ENCODE peak calls at places on chromosomes 5 and 9, in five cellular contexts. Z is central memory CD4-positive, alpha-beta T cell; N is DMS79 treated with DMSO at 0.1 percent for 48 hours; S is kidney epithelial cell; C is fibroblast of the aortic adventitia. J is an unnamed sample.
A peak's percentile ranks its signal among the peaks of the same experiment; 100 is the strongest.

GRCh38 chr9:99127372-99128132 is 22.6 kb downstream of the TGFBR1 start:
- DNase-seq in S (no peak), C (peak; percentile 65), N (no peak), Z (no peak), J (no peak)

GRCh38 chr9:76927540-76928240 is 21.8 kb upstream of the PRUNE2 start:
- DNase-seq in C (peak; percentile 34), N (no peak), Z (no peak), S (no peak), J (no peak)

GRCh38 chr5:150065346-150065745 is 21.0 kb downstream of the CSF1R start:
- DNase-seq in N (no peak), Z (no peak), S (no peak), C (peak; percentile 17), J (no peak)

GRCh38 chr9:88319936-88320747 is 68.1 kb upstream of the SPIN1 start:
- DNase-seq in Z (no peak), S (no peak), N (no peak), C (no peak), J (no peak)

GRCh38 chr5:156391139-156391538 is 64.2 kb downstream of the SGCD start:
- DNase-seq in S (peak; percentile 43), N (no peak), Z (no peak), C (peak; percentile 68), J (no peak)

GRCh38 chr9:32565967-32566366 is 7.0 kb downstream of the NDUFB6 start:
- DNase-seq in N (no peak), Z (no peak), S (no peak), C (no peak), J (no peak)

GRCh38 chr5:116572375-116573278 is 2.0 kb downstream of the SEMA6A start:
- DNase-seq in Z (no peak), C (no peak), S (no peak), N (peak; percentile 44), J (no peak)

GRCh38 chr9:135038826-135039225 is 48.6 kb upstream of the OLFM1 start:
- DNase-seq in N (no peak), S (no peak), C (no peak), Z (no peak), J (no peak)

GRCh38 chr5:150017606-150018005 is 17.1 kb downstream of the HMGXB3 start:
- DNase-seq in S (no peak), N (no peak), C (peak; percentile 65), Z (no peak), J (no peak)

GRCh38 chr5:179258001-179258921 is 87.0 kb downstream of the ADAMTS2 start:
- DNase-seq in Z (no peak), S (no peak), C (no peak), N (no peak), J (no peak)

GRCh38 chr5:5623397-5623796 is 200.9 kb downstream of the ICE1 start:
- DNase-seq in Z (no peak), C (no peak), N (no peak), S (no peak), J (no peak)

J was measured in SHP77 treated with DMSO at 0.1 percent for 48 hours.